ENCODE peak calls at places on chromosomes 4 and X, in seven cellular contexts. M is endothelial cell of umbilical vein, F is right lobe of liver, Y is Peyer's patch, X is PC-9, O is colonic mucosa, P is GM12864. A is an unnamed sample.

GRCh38 chr4:185390941-185391340 is 4.8 kb downstream of the LRP2BP start:
- DNase-seq in M (no peak), F (no peak), Y (no peak), X (no peak), O (no peak), P (no peak), A (no peak)

GRCh38 chr4:67106846-67107467 is 438.3 kb downstream of the CENPC start:
- DNase-seq in M (no peak), F (no peak), Y (no peak), X (no peak), O (no peak), P (no peak), A (no peak)

GRCh38 chrX:11341274-11342256 is 48.4 kb downstream of the AMELX start:
- DNase-seq in M (peak; percentile 89), F (peak; percentile 75), Y (peak; percentile 67), X (no peak), O (peak; percentile 30), P (no peak), A (peak; percentile 47)

GRCh38 chr4:107760281-107760947 is 40.4 kb upstream of the PAPSS1 start:
- DNase-seq in M (peak; percentile 55), F (peak; percentile 75), Y (peak; percentile 77), X (no peak), O (peak; percentile 53), P (no peak), A (no peak)

GRCh38 chr4:9781343-9782135 is at the start of gene DRD5:
- DNase-seq in M (no peak), F (no peak), Y (no peak), X (no peak), O (no peak), P (no peak), A (no peak)

GRCh38 chr4:142282870-142283431 is 563.1 kb downstream of the INPP4B start:
- DNase-seq in M (peak; percentile 30), F (no peak), Y (no peak), X (no peak), O (peak; percentile 31), P (no peak), A (no peak)

GRCh38 chr4:11847161-11847560 is 418.5 kb upstream of the HS3ST1 start:
- DNase-seq in M (no peak), F (no peak), Y (no peak), X (no peak), O (no peak), P (no peak), A (no peak)

GRCh38 chrX:149527705-149528104 is 13.1 kb upstream of the EOLA1 start:
- DNase-seq in M (peak; percentile 38), F (no peak), Y (no peak), X (peak; percentile 54), O (no peak), P (no peak), A (no peak)

GRCh38 chr4:82123934-82124333 is 249.9 kb downstream of the HNRNPD start:
- DNase-seq in M (no peak), F (no peak), Y (no peak), X (no peak), O (no peak), P (no peak), A (no peak)

GRCh38 chr4:140095694-140096482 is 58.1 kb downstream of the MAML3 start:
- DNase-seq in M (peak; percentile 95), F (peak; percentile 52), Y (peak; percentile 76), X (peak; percentile 68), O (no peak), P (no peak), A (no peak)

GRCh38 chr4:6892190-6892908 is 17.3 kb upstream of the TBC1D14 start:
- DNase-seq in M (no peak), F (peak; percentile 88), Y (peak; percentile 82), X (no peak), O (peak; percentile 58), P (no peak), A (no peak)

GRCh38 chr4:115154826-115155225 is 41.4 kb upstream of the NDST4 start:
- DNase-seq in M (no peak), F (no peak), Y (no peak), X (no peak), O (no peak), P (no peak), A (peak; percentile 7)
- TF ChIP-seq CTCF in M (no peak), F (no peak), Y (no peak), X (no peak), O (no peak), P (no peak), A (peak; percentile 41)

DNA sequence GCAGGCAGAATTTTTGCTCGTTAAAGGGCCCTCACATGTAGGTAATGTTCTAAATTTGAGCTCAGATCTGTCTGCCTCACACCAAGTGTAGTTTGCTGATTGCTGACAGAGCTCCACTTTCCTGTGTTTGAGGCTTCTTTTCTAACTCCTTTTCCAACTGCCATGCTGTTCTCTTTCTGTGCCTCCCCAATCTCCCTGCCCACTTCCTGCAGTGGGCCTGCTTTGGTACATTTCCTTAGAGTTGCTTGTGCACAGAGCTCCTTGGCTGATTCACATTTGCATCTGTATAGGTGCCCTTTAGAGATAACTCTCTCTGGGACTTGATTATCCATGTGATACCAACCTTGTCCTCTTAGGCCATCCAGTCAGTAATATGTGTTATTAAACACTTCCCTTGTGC is 4.5 kb downstream of the MED28 start:
- DNase-seq in M (no peak), F (no peak), Y (no peak), X (no peak), O (no peak), P (no peak), A (no peak)
- H3K4me3 ChIP-seq in M (no peak overlapping the region), F (no peak overlapping the region), Y (no peak overlapping the region), X (no peak overlapping the region), O (no peak overlapping the region), P (no peak overlapping the region), A (no peak overlapping the region)

GRCh38 chr4:123838426-123838825 is 441.8 kb downstream of the SPRY1 start:
- DNase-seq in M (no peak), F (no peak), Y (no peak), X (no peak), O (no peak), P (no peak), A (peak; percentile 33)

GRCh38 chr4:123833156-123833555 is 436.6 kb downstream of the SPRY1 start:
- DNase-seq in M (peak; percentile 70), F (no peak), Y (no peak), X (no peak), O (no peak), P (no peak), A (no peak)

GRCh38 chr4:123836919-123837605 is 440.5 kb downstream of the SPRY1 start:
- DNase-seq in M (no peak), F (no peak), Y (no peak), X (no peak), O (no peak), P (no peak), A (no peak)

GRCh38 chr4:123832173-123833026 is 435.8 kb downstream of the SPRY1 start:
- DNase-seq in M (peak; percentile 86), F (no peak), Y (no peak), X (no peak), O (no peak), P (no peak), A (no peak)

GRCh38 chr4:123835852-123836251 is 439.3 kb downstream of the SPRY1 start:
- DNase-seq in M (no peak), F (no peak), Y (no peak), X (no peak), O (no peak), P (no peak), A (no peak)
- TF ChIP-seq CTCF in M (no peak), F (no peak), Y (no peak), X (no peak), O (no peak), P (no peak), A (no peak)

GRCh38 chrX:139543920-139544319 is 13.4 kb downstream of the F9 start:
- DNase-seq in M (no peak), F (peak; percentile 54), Y (no peak), X (no peak), O (no peak), P (no peak), A (peak; percentile 78)
- H3K4me3 ChIP-seq in M (no peak overlapping the region), F (no peak overlapping the region), Y (no peak overlapping the region), X (no peak overlapping the region), O (no peak overlapping the region), P (no peak overlapping the region), A (no peak overlapping the region)

GRCh38 chr4:186472948-186473347 is 82.4 kb downstream of the MTNR1A start:
- DNase-seq in M (no peak), F (no peak), Y (no peak), X (no peak), O (no peak), P (no peak), A (peak; percentile 18)
- TF ChIP-seq CTCF in M (no peak), F (peak; percentile 52), Y (no peak), X (peak; percentile 62), O (peak; percentile 57), P (peak; percentile 36), A (peak; percentile 65)

DNA sequence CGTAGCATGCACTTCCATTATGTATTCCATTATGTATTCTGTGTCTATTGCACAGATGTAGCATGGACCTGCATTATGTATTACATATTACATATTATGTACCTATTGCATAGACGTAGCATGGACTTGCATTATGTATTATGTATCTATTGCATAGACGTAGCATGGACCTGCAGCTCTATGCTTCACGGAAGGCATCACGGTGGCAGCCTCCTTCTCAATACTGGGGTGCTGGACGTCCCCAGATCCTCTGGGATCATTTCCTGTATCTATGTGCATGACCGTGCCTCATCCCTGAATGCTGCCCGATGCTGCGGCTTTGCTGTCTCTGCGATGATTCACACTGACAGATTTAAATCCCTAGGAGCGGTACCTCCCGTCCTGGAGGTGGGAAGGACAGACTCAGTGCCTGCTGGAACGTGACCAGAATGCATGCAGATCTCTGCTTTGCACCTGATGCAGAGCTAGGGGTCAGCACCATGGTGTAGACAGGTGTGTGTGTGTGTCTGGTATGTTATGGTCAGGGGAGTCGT is 317.5 kb downstream of the DHRSX start:
- DNase-seq in M (no peak), F (no peak), Y (no peak), X (no peak), O (no peak), P (no peak), A (no peak)
- H3K4me3 ChIP-seq in M (no peak overlapping the region), F (no peak overlapping the region), Y (no peak overlapping the region), X (no peak overlapping the region), O (no peak overlapping the region), P (no peak overlapping the region), A (no peak overlapping the region)

DNA sequence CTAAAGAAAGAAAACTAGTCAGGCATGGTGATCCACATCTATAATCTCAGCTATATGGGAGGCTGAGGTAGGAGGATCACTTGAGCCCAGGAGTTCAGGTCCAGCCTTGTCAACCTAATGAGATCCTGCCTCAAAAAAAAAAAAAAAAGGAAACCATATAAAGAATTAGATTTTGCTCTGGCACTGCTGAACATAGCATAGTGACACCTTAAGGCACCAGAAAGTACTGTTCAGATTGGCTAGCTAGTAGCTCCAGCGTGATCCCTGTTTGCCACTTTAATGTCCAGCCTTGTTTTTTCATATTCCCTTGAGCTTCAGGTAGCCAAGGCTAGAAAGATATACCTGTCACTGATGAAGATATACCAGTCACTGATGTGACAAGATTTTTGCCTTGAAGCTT is 34.1 kb downstream of the EXOC1 start:
- DNase-seq in M (no peak), F (no peak), Y (no peak), X (no peak), O (no peak), P (no peak), A (no peak)
- TF ChIP-seq CTCF in M (no peak), F (no peak), Y (no peak), X (no peak), O (no peak), P (no peak), A (peak; percentile 16)

GRCh38 chr4:119025440-119025839 is 110.2 kb upstream of the MYOZ2 start:
- DNase-seq in M (no peak), F (no peak), Y (peak; percentile 79), X (peak; percentile 71), O (peak; percentile 66), P (no peak), A (no peak)
- H3K4me3 ChIP-seq in M (no peak overlapping the region), F (no peak overlapping the region), Y (no peak overlapping the region), X (peak overlapping the region; percentile 53), O (no peak overlapping the region), P (no peak overlapping the region), A (peak overlapping the region; percentile 33)

A was measured in LNCaP clone FGC.